ENCODE peak calls at places on chromosomes 13 and 19, in six cellular contexts. Z, W, O, I, J and U are unnamed samples.

GRCh38 chr19:16917401-16917800 is 28.6 kb downstream of the F2RL3 start:
- DNase-seq in Z (no peak), W (no peak), O (no peak), I (no peak), J (no peak), U (no peak)

GRCh38 chr13:46640843-46641242 is 87.9 kb downstream of the LRCH1 start:
- DNase-seq in Z (no peak), W (no peak), O (peak), I (no peak), J (no peak), U (no peak)

GRCh38 chr13:72820156-72820897 is 38.4 kb downstream of the PIBF1 start:
- DNase-seq in Z (peak), W (no peak), O (peak), I (no peak), J (peak), U (no peak)

GRCh38 chr13:94968040-94968756 is 255.9 kb upstream of the SOX21 start:
- DNase-seq in Z (peak), W (peak), O (no peak), I (no peak), J (no peak), U (no peak)

GRCh38 chr19:45758921-45759320 is 10.1 kb downstream of the SIX5 start:
- DNase-seq in Z (no peak), W (no peak), O (no peak), I (no peak), J (no peak), U (no peak)

GRCh38 chr13:27379694-27380596 is 44.5 kb upstream of the GTF3A start:
- DNase-seq in Z (peak), W (peak), O (peak), I (no peak), J (peak), U (no peak)

GRCh38 chr13:50081106-50081898 is 66.1 kb downstream of the KCNRG start:
- DNase-seq in Z (no peak), W (no peak), O (no peak), I (peak), J (no peak), U (no peak)

GRCh38 chr19:14056741-14057356 is 5.0 kb downstream of the PALM3 start:
- DNase-seq in Z (no peak), W (no peak), O (no peak), I (no peak), J (no peak), U (no peak)

GRCh38 chr19:4636151-4636717 is 3.1 kb upstream of the TNFAIP8L1 start:
- DNase-seq in Z (peak), W (peak), O (no peak), I (peak), J (peak), U (no peak)

GRCh38 chr13:39417643-39418042 is 185.3 kb downstream of the LHFPL6 start:
- DNase-seq in Z (peak), W (no peak), O (peak), I (no peak), J (peak), U (no peak)

GRCh38 chr13:106083620-106084350 is 451.7 kb downstream of the EFNB2 start:
- DNase-seq in Z (no peak), W (no peak), O (peak), I (no peak), J (peak), U (no peak)

GRCh38 chr13:52832268-52832667 is 16.2 kb downstream of the PCDH8 start:
- DNase-seq in Z (no peak), W (no peak), O (no peak), I (no peak), J (no peak), U (no peak)

GRCh38 chr19:29687897-29688728 is 22.9 kb downstream of the PLEKHF1 start:
- DNase-seq in Z (no peak), W (no peak), O (peak), I (no peak), J (peak), U (no peak)

GRCh38 chr19:17113127-17113785 is 37.7 kb downstream of the MYO9B start:
- DNase-seq in Z (no peak), W (no peak), O (no peak), I (no peak), J (no peak), U (no peak)

GRCh38 chr13:48843630-48844380 is 131.9 kb upstream of the FNDC3A start:
- DNase-seq in Z (no peak), W (no peak), O (no peak), I (no peak), J (no peak), U (no peak)

GRCh38 chr19:5900976-5901375 is 2.6 kb downstream of the NDUFA11 start:
- DNase-seq in Z (no peak), W (no peak), O (no peak), I (no peak), J (no peak), U (no peak)

GRCh38 chr13:23433171-23434153 is at the start of gene SACS:
- DNase-seq in Z (peak), W (peak), O (peak), I (no peak), J (peak), U (no peak)

GRCh38 chr13:20945952-20946383 is 43.4 kb upstream of the XPO4 start:
- DNase-seq in Z (no peak), W (no peak), O (no peak), I (no peak), J (no peak), U (no peak)

GRCh38 chr19:10206226-10206873 is 11.6 kb upstream of the DNMT1 start:
- DNase-seq in Z (no peak), W (no peak), O (peak), I (no peak), J (peak), U (no peak)

GRCh38 chr13:24905242-24905641 is 141.3 kb downstream of the RNF17 start:
- DNase-seq in Z (no peak), W (no peak), O (no peak), I (no peak), J (peak), U (no peak)

GRCh38 chr19:35544110-35544802 is 1.2 kb upstream of the TMEM147 start:
- DNase-seq in Z (no peak), W (no peak), O (no peak), I (no peak), J (no peak), U (no peak)

GRCh38 chr19:16070366-16070990 is 5.8 kb upstream of the TPM4 start:
- DNase-seq in Z (no peak), W (peak), O (no peak), I (peak), J (no peak), U (no peak)

GRCh38 chr13:20441879-20442278 is 83.8 kb downstream of the CRYL1 start:
- DNase-seq in Z (peak), W (no peak), O (no peak), I (no peak), J (no peak), U (no peak)

GRCh38 chr13:44040070-44040753 is 160.5 kb downstream of the LACC1 start:
- DNase-seq in Z (no peak), W (no peak), O (no peak), I (no peak), J (no peak), U (no peak)

GRCh38 chr19:40006273-40006691 is 9.4 kb downstream of the ZNF546 start:
- DNase-seq in Z (no peak), W (peak), O (peak), I (no peak), J (peak), U (no peak)

GRCh38 chr13:40271931-40272775 is 394.3 kb downstream of the FOXO1 start:
- DNase-seq in Z (no peak), W (no peak), O (peak), I (no peak), J (peak), U (peak)

GRCh38 chr13:27631156-27631555 is 9.5 kb downstream of the POLR1D start:
- DNase-seq in Z (no peak), W (no peak), O (no peak), I (no peak), J (no peak), U (no peak)

GRCh38 chr19:9306443-9306842 is 3.2 kb downstream of the ZNF699 start:
- DNase-seq in Z (no peak), W (no peak), O (peak), I (no peak), J (peak), U (no peak)

GRCh38 chr13:23510979-23511735 is 59.1 kb upstream of the TNFRSF19 start:
- DNase-seq in Z (no peak), W (no peak), O (peak), I (no peak), J (no peak), U (no peak)

GRCh38 chr13:27960362-27961226 is 8.5 kb downstream of the CDX2 start:
- DNase-seq in Z (no peak), W (peak), O (peak), I (peak), J (peak), U (peak)

GRCh38 chr19:5403968-5404640 is 51.1 kb upstream of the ZNRF4 start:
- DNase-seq in Z (peak), W (peak), O (peak), I (peak), J (peak), U (no peak)

GRCh38 chr13:99614465-99614885 is 113.2 kb downstream of the TM9SF2 start:
- DNase-seq in Z (no peak), W (peak), O (no peak), I (no peak), J (no peak), U (no peak)

GRCh38 chr13:113785051-113786010 is 26.3 kb downstream of the TMEM255B start:
- DNase-seq in Z (no peak), W (no peak), O (peak), I (peak), J (peak), U (no peak)

GRCh38 chr13:101709952-101710351 is 257.5 kb downstream of the ITGBL1 start:
- DNase-seq in Z (no peak), W (no peak), O (no peak), I (no peak), J (no peak), U (no peak)

GRCh38 chr19:34662919-34663318 is 14.0 kb downstream of the SCGB2B2 start:
- DNase-seq in Z (peak), W (no peak), O (no peak), I (no peak), J (peak), U (no peak)

GRCh38 chr13:50127017-50127725 is 111.9 kb downstream of the KCNRG start:
- DNase-seq in Z (no peak), W (no peak), O (no peak), I (peak), J (peak), U (no peak)

GRCh38 chr19:49361438-49362047 is 673 bp downstream of the TEAD2 start:
- DNase-seq in Z (peak), W (peak), O (peak), I (peak), J (peak), U (no peak)

GRCh38 chr13:20713751-20714150 is 10.3 kb downstream of the IL17D start:
- DNase-seq in Z (no peak), W (no peak), O (peak), I (no peak), J (peak), U (no peak)

GRCh38 chr13:28356506-28357064 is 138.3 kb downstream of the FLT1 start:
- DNase-seq in Z (no peak), W (no peak), O (no peak), I (no peak), J (peak), U (no peak)

GRCh38 chr13:30847697-30848307 is 58.3 kb upstream of the MEDAG start:
- DNase-seq in Z (no peak), W (no peak), O (peak), I (no peak), J (peak), U (no peak)
- H3K4me3 ChIP-seq in Z (no peak), W (no peak), O (no peak), I (no peak), J (no peak), U (no peak)

GRCh38 chr19:2014731-2015610 is 543 bp downstream of the BTBD2 start:
- DNase-seq in Z (peak), W (no peak), O (no peak), I (peak), J (no peak), U (no peak)

GRCh38 chr19:2015611-2015950 is at the start of gene BTBD2:
- DNase-seq in Z (peak), W (no peak), O (no peak), I (no peak), J (peak), U (no peak)

GRCh38 chr19:2012941-2013682 is 2.4 kb downstream of the BTBD2 start:
- DNase-seq in Z (no peak), W (no peak), O (no peak), I (no peak), J (no peak), U (no peak)

GRCh38 chr19:2014081-2014693 is 1.3 kb downstream of the BTBD2 start:
- DNase-seq in Z (no peak), W (no peak), O (no peak), I (no peak), J (no peak), U (no peak)

DNA sequence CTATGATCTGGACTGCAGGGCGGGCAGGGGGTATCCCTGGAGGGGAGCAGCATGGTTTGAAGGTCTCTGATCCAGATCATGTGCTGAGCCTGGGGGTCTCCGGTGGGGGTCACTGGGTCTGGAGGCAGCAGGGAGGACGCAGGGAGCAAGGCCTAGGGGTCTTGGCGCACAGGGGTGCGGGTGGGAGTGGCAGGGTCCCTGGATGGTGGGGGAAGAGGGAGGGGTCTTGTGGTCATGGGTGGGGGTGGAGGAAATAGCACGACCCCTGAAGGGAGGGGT is 1.9 kb downstream of the BTBD2 start:
- DNase-seq in Z (no peak), W (no peak), O (no peak), I (no peak), J (no peak), U (no peak)
- H3K4me3 ChIP-seq in Z (peak), W (no peak), O (no peak), I (no peak), J (no peak), U (no peak)

DNA sequence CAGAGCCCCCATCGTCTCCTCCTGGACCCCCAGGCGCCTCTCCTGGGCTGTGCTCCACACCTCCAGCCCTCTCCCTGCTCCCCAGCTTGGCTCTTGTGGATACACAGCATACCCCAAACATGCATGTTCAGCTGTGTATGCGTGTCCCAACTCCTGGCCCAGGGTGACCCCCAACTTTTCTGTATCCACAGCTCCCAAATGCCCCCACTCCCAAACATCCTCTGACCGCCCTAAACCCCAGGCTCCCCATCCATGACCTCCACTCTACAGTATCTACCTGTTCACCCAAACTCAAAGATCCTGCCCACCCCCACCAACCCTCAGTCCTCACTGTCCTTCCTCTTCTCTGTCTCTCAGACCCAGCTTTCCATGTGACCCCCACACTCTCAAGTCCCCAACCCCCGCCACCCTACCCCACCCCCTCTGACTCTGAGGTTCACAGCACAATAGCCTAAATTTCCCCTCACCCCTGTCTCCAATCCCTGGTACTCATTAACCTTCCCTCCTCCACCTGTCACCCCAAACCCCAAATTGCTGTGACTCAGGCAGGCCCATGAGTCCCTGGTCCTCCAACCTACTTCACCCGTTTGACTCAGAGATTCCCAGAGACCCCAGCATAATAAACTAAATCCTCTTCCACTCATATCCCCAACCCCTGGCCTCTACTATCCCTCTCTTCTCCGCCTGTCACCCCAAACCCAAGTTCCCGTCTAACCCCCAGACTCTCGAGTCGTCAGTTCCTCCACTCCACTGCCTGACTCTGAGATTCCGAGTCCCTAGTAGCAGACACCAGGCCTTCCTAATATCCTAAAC is 952 bp downstream of the UBE2M start:
- DNase-seq in Z (no peak), W (no peak), O (no peak), I (peak), J (no peak), U (no peak)
- H3K4me3 ChIP-seq in Z (peak), W (peak), O (peak), I (peak), J (peak), U (peak)

DNA sequence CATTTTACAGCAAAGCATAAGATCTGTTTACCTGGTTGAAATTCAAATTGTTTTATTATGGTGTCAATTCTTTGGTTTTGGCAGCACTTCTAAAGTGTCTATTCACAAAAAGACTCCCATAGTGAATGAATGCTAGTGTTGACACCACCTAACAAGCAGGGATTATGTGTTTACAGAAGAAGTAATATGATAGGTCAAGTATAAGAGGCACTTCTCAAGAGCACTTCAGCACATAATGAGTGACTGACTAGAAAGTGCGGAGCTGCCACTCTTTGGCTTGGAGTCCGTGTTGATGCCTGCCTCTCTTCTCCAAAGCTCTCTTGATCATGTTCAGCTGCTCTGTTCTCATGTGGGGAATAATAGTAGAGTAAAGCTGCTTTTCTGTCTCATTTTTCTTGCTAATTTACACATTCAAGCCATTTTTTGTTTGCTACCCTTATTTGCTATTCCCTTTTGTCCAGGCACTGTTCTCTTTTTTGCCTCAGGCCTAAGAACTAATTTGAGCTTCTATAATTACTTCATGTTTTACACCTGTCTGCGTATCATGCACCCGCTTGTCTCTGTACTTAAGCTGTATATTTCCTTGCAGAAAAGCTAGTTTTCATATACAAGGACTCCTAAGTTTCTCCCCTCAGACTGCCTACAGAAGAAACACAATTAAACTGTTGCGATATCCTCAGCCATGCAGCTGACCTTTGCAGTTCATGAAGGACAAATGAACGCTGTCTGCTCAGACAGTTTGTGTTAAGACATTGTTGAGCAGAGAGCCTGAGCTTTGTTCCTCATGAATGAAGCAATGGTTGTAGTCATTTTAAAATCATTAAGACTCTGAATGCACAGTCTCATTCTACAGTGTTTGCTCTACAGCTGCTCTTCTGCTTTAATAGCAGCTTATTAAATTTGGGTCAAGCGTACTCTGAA is 22.9 kb upstream of the MAB21L1 start:
- DNase-seq in Z (peak), W (no peak), O (no peak), I (no peak), J (no peak), U (no peak)
- H3K4me3 ChIP-seq in Z (no peak), W (no peak), O (no peak), I (no peak), J (no peak), U (no peak)

GRCh38 chr13:41973247-41973741 is 12.4 kb upstream of the VWA8 start:
- DNase-seq in Z (no peak), W (no peak), O (no peak), I (no peak), J (peak), U (no peak)

GRCh38 chr13:41970918-41971317 is 10.0 kb upstream of the VWA8 start:
- DNase-seq in Z (no peak), W (no peak), O (no peak), I (no peak), J (no peak), U (no peak)

GRCh38 chr13:41970022-41970421 is 9.1 kb upstream of the VWA8 start:
- DNase-seq in Z (no peak), W (no peak), O (no peak), I (no peak), J (no peak), U (no peak)

GRCh38 chr13:41974262-41974900 is 13.5 kb upstream of the VWA8 start:
- DNase-seq in Z (no peak), W (no peak), O (no peak), I (no peak), J (no peak), U (no peak)

DNA sequence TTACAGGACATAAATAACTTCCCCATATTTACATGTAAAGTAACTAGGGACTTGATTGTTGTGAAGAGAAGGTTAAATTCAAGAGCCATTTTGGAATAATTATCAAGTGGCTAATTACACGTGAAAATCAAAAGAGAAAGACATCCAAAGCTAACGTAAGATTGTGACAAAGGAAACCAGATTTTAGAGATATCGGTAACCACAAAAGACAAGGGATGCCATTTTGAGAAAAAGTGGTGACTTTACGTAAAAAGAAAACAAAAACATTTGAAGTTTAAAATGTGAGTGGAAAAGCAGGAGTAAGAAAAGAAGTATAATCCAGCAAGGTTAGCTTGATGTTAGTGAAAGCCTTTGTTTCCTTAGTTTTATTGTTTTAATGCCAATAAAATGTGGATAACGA is 10.9 kb upstream of the VWA8 start:
- DNase-seq in Z (no peak), W (no peak), O (no peak), I (no peak), J (no peak), U (no peak)
- H3K4me3 ChIP-seq in Z (no peak), W (no peak), O (no peak), I (no peak), J (no peak), U (no peak)

GRCh38 chr13:111183959-111184684 is 69.0 kb downstream of the ARHGEF7 start:
- DNase-seq in Z (no peak), W (no peak), O (no peak), I (no peak), J (no peak), U (no peak)

GRCh38 chr13:111186305-111186930 is 71.3 kb downstream of the ARHGEF7 start:
- DNase-seq in Z (no peak), W (no peak), O (no peak), I (no peak), J (no peak), U (no peak)

GRCh38 chr13:111183087-111183645 is 68.1 kb downstream of the ARHGEF7 start:
- DNase-seq in Z (no peak), W (no peak), O (no peak), I (no peak), J (no peak), U (no peak)

GRCh38 chr13:111181977-111182376 is 66.9 kb downstream of the ARHGEF7 start:
- DNase-seq in Z (no peak), W (no peak), O (no peak), I (no peak), J (no peak), U (no peak)

GRCh38 chr13:111184685-111185401 is 69.7 kb downstream of the ARHGEF7 start:
- DNase-seq in Z (no peak), W (no peak), O (peak), I (peak), J (no peak), U (no peak)
- H3K4me3 ChIP-seq in Z (no peak), W (no peak), O (no peak), I (peak), J (no peak), U (no peak)

GRCh38 chr19:48111280-48111679 is 663 bp upstream of the PLA2G4C start:
- DNase-seq in Z (no peak), W (no peak), O (no peak), I (no peak), J (no peak), U (no peak)
- H3K4me3 ChIP-seq in Z (no peak), W (peak), O (no peak), I (peak), J (no peak), U (no peak)